ENCODE peak calls at places on chromosomes 3 and 15, in eight cellular contexts. One of them, this sample, is unnamed.

GRCh38 chr15:60583946-60584345 is 105.0 kb upstream of the ICE2 start:
- DNase-seq in NCI-H2171 treated with DMSO at 0.1 percent for 48 hours: no peak
- DNase-seq in brain pericyte: no peak
- DNase-seq in stromal cell of bone marrow: no peak
- DNase-seq in NCI-H460: no peak
- DNase-seq in colonic mucosa: no peak
- DNase-seq in kidney tubule cell: no peak
- DNase-seq in NCI-H1092 treated with DMSO at 0.1 percent for 48 hours: no peak
- DNase-seq in this sample: no peak

GRCh38 chr15:44882499-44882968 is 74.0 kb upstream of the TERB2 start:
- DNase-seq in NCI-H2171 treated with DMSO at 0.1 percent for 48 hours: no peak
- DNase-seq in brain pericyte: no peak
- DNase-seq in stromal cell of bone marrow: no peak
- DNase-seq in NCI-H460: no peak
- DNase-seq in colonic mucosa: no peak
- DNase-seq in kidney tubule cell: peak; percentile 90
- DNase-seq in NCI-H1092 treated with DMSO at 0.1 percent for 48 hours: no peak
- DNase-seq in this sample: no peak

GRCh38 chr3:100268156-100268555 is 7.4 kb downstream of the TBC1D23 start:
- DNase-seq in NCI-H2171 treated with DMSO at 0.1 percent for 48 hours: no peak
- DNase-seq in brain pericyte: no peak
- DNase-seq in stromal cell of bone marrow: no peak
- DNase-seq in NCI-H460: no peak
- DNase-seq in colonic mucosa: no peak
- DNase-seq in kidney tubule cell: no peak
- DNase-seq in NCI-H1092 treated with DMSO at 0.1 percent for 48 hours: no peak
- DNase-seq in this sample: no peak

GRCh38 chr3:52606373-52607085 is 70.1 kb downstream of the UQCC5 start:
- DNase-seq in NCI-H2171 treated with DMSO at 0.1 percent for 48 hours: peak; percentile 93
- DNase-seq in brain pericyte: no peak
- DNase-seq in stromal cell of bone marrow: no peak
- DNase-seq in NCI-H460: peak; percentile 19
- DNase-seq in colonic mucosa: peak; percentile 32
- DNase-seq in kidney tubule cell: peak; percentile 90
- DNase-seq in NCI-H1092 treated with DMSO at 0.1 percent for 48 hours: peak; percentile 67
- DNase-seq in this sample: peak; percentile 76

GRCh38 chr3:105277656-105278055 is 89.1 kb upstream of the ALCAM start:
- DNase-seq in NCI-H2171 treated with DMSO at 0.1 percent for 48 hours: no peak
- DNase-seq in brain pericyte: no peak
- DNase-seq in stromal cell of bone marrow: peak; percentile 36
- DNase-seq in NCI-H460: no peak
- DNase-seq in colonic mucosa: no peak
- DNase-seq in kidney tubule cell: peak; percentile 8
- DNase-seq in NCI-H1092 treated with DMSO at 0.1 percent for 48 hours: no peak
- DNase-seq in this sample: no peak

GRCh38 chr15:72616491-72617210 is 37.8 kb upstream of the GOLGA6B start:
- DNase-seq in NCI-H2171 treated with DMSO at 0.1 percent for 48 hours: no peak
- DNase-seq in brain pericyte: no peak
- DNase-seq in stromal cell of bone marrow: no peak
- DNase-seq in NCI-H460: no peak
- DNase-seq in colonic mucosa: no peak
- DNase-seq in kidney tubule cell: no peak
- DNase-seq in NCI-H1092 treated with DMSO at 0.1 percent for 48 hours: no peak
- DNase-seq in this sample: no peak

GRCh38 chr3:32406481-32407408 is 15.1 kb downstream of the CMTM7 start:
- DNase-seq in NCI-H2171 treated with DMSO at 0.1 percent for 48 hours: peak; percentile 43
- DNase-seq in brain pericyte: no peak
- DNase-seq in stromal cell of bone marrow: no peak
- DNase-seq in NCI-H460: no peak
- DNase-seq in colonic mucosa: no peak
- DNase-seq in kidney tubule cell: no peak
- DNase-seq in NCI-H1092 treated with DMSO at 0.1 percent for 48 hours: no peak
- DNase-seq in this sample: no peak

GRCh38 chr15:58346361-58346760 is 85.4 kb upstream of the LIPC start:
- DNase-seq in NCI-H2171 treated with DMSO at 0.1 percent for 48 hours: no peak
- DNase-seq in brain pericyte: no peak
- DNase-seq in stromal cell of bone marrow: no peak
- DNase-seq in NCI-H460: no peak
- DNase-seq in colonic mucosa: no peak
- DNase-seq in kidney tubule cell: peak; percentile 25
- DNase-seq in NCI-H1092 treated with DMSO at 0.1 percent for 48 hours: no peak
- DNase-seq in this sample: peak; percentile 73

This sample was measured in choroid plexus epithelial cell.